ENCODE peak calls at places on chromosomes 5 and 9, in four cellular contexts. P is right lobe of liver, Y is psoas muscle, K is uterus. X is an unnamed sample.

GRCh38 chr5:89313804-89314588 is 431.0 kb upstream of the MEF2C start:
- DNase-seq in Y (no peak), K (no peak), P (no peak), X (no peak)

GRCh38 chr5:1883925-1884637 is 1.4 kb upstream of the IRX4 start:
- DNase-seq in P (no peak), Y (no peak), K (no peak), X (no peak)

GRCh38 chr9:91098203-91098602 is 263.5 kb downstream of the AUH start:
- DNase-seq in P (no peak), K (no peak), Y (no peak), X (no peak)

GRCh38 chr5:154189256-154189818 is 1.2 kb upstream of the GALNT10 start:
- DNase-seq in P (no peak), Y (no peak), K (no peak), X (no peak)

GRCh38 chr9:118652258-118652657 is 717.0 kb downstream of the BRINP1 start:
- DNase-seq in K (no peak), Y (no peak), P (no peak), X (no peak)

GRCh38 chr5:67033893-67034605 is 162.6 kb downstream of the CD180 start:
- DNase-seq in P (no peak), Y (no peak), K (no peak), X (no peak)

GRCh38 chr9:84789463-84789830 is 119.9 kb downstream of the NTRK2 start:
- DNase-seq in P (no peak), Y (no peak), K (no peak), X (no peak)

GRCh38 chr9:18855636-18856035 is 177.4 kb downstream of the SAXO1 start:
- DNase-seq in K (no peak), Y (no peak), P (no peak), X (no peak)

GRCh38 chr5:167796636-167797035 is 494.8 kb upstream of the WWC1 start:
- DNase-seq in P (no peak), Y (no peak), K (no peak), X (no peak)

GRCh38 chr5:149015126-149015525 is 47.7 kb downstream of the SH3TC2 start:
- DNase-seq in K (no peak), Y (no peak), P (no peak), X (no peak)

GRCh38 chr5:10595678-10596309 is 31.9 kb downstream of the ANKRD33B start:
- DNase-seq in P (peak), K (peak), Y (no peak), X (no peak)

GRCh38 chr9:93252781-93253530 is 69.0 kb downstream of the WNK2 start:
- DNase-seq in P (peak), Y (no peak), K (no peak), X (no peak)

GRCh38 chr5:150317048-150318003 is 14.6 kb upstream of the ARSI start:
- DNase-seq in P (no peak), Y (peak), K (no peak), X (no peak)

GRCh38 chr5:68242743-68243142 is 27.2 kb downstream of the PIK3R1 start:
- DNase-seq in P (no peak), Y (no peak), K (no peak), X (no peak)

GRCh38 chr5:98517559-98517958 is 255.9 kb upstream of the RGMB start:
- DNase-seq in Y (no peak), K (no peak), P (no peak), X (no peak)

GRCh38 chr5:8517461-8517860 is 648.5 kb downstream of the MTRR start:
- DNase-seq in P (no peak), Y (no peak), K (no peak), X (no peak)

GRCh38 chr5:181167814-181168488 is 20.6 kb downstream of the OR2V2 start:
- DNase-seq in Y (no peak), P (no peak), K (no peak), X (no peak)

GRCh38 chr5:148808864-148809642 is 17.4 kb upstream of the ADRB2 start:
- DNase-seq in P (no peak), Y (no peak), K (no peak), X (no peak)

GRCh38 chr9:109507421-109507838 is 9.3 kb upstream of the PTPN3 start:
- DNase-seq in Y (peak), K (no peak), P (peak), X (no peak)

GRCh38 chr9:10614201-10614870 is 1.5 kb upstream of the PTPRD start:
- DNase-seq in Y (no peak), P (no peak), K (no peak), X (no peak)

GRCh38 chr9:10613413-10613812 is 611 bp upstream of the PTPRD start:
- DNase-seq in Y (no peak), K (no peak), P (no peak), X (no peak)

DNA sequence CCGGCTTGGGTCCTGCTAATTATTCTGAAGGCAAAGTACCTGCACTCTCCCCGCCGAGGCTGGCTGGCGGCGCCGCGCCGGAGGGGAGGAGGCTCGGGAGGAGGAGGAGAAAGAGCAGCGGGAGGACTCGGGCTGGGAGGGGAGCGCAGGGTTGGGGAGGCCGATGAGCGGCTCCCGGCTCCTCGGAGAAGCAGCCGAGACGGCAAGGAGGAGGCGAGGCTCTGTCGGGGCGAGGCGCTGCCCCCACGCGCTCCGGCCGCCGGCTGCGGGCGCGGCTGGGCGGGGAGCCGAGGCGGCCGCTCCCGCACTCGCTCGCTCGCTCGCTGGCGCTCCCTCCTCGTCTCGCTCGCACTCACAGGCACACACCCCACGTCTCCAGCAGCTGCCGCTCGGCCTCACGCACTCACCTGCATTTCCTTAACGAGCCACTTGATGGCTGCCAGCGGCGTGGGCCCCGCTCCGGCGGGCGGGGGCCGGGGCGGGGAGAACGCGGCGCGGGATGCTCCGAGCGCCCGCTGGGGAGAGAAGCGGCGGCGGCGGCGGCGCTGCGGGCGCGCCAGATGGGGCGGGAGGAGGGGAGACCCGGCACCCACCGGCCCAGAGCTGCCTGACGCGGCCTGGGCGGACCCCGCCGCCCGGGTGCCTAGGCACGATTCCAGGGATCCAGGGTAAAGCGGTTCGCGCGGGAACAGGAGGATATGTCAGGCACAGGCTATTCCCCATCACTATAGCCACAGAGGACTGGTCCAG is at the start of gene PTPRD:
- DNase-seq in P (no peak), Y (no peak), K (no peak), X (peak)
- TF ChIP-seq CTCF in P (peak), Y (no peak), K (no peak), X (no peak)

DNA sequence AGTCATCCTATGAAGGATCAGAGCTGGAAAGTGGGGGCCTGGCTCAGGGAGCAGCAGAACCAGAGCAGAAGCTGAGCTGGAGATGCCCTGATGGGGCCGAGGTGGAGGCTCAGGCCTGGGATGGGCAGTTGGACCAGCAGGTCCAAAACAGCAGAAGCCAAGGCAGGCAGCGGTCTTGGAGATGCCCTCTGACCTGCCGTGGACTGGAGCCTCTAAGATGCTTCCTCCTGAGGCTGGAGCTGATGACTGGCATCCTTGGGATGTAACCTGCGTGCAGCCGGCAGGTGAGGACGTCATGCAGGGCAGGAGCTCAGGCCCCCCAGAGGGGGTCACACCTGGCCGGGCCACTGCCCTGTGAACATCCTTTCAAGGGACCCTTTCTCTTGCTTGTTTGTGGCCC is 161.9 kb downstream of the RGS3 start:
- DNase-seq in P (peak), K (no peak), Y (no peak), X (no peak)
- H3K27ac ChIP-seq in P (no peak), K (no peak), Y (no peak), X (no peak)

GRCh38 chr5:173554038-173554955 is 62.2 kb downstream of the BOD1 start:
- DNase-seq in P (no peak), K (no peak), Y (no peak), X (no peak)
- TF ChIP-seq CTCF in P (no peak), K (no peak), Y (no peak), X (no peak)

GRCh38 chr9:114390952-114391351 is 3.2 kb upstream of the AKNA start:
- DNase-seq in K (no peak), Y (no peak), P (no peak), X (no peak)
- H3K27ac ChIP-seq in K (peak), Y (no peak), P (no peak), X (peak)

GRCh38 chr5:179821298-179822058 is 773 bp downstream of the SQSTM1 start:
- DNase-seq in K (peak), Y (peak), P (peak), X (peak)
- TF ChIP-seq CTCF in K (no peak), Y (no peak), P (peak), X (no peak)

X was measured in dorsolateral prefrontal cortex.